ENCODE peak calls at places on chromosome 9, in eight cellular contexts. D, S, I, G, R, U, P and Y are unnamed samples.

GRCh38 chr9:22528485-22528884 is 81.9 kb downstream of the DMRTA1 start:
- DNase-seq in D (no peak), S (no peak), I (no peak), G (no peak), R (no peak), U (no peak), P (no peak), Y (no peak)

GRCh38 chr9:77793909-77794308 is 145.8 kb upstream of the GNA14 start:
- DNase-seq in D (no peak), S (no peak), I (no peak), G (no peak), R (no peak), U (no peak), P (no peak), Y (no peak)

GRCh38 chr9:124813496-124814177 is 36.7 kb downstream of the OLFML2A start:
- DNase-seq in D (no peak), S (no peak), I (no peak), G (no peak), R (no peak), U (no peak), P (no peak), Y (no peak)

GRCh38 chr9:136019041-136019680 is 58.0 kb upstream of the UBAC1 start:
- DNase-seq in D (no peak), S (no peak), I (no peak), G (no peak), R (no peak), U (peak), P (no peak), Y (no peak)

GRCh38 chr9:6014668-6015270 is 655 bp downstream of the RANBP6 start:
- DNase-seq in D (peak), S (no peak), I (no peak), G (no peak), R (no peak), U (no peak), P (no peak), Y (peak)

GRCh38 chr9:133561976-133562554 is 27.6 kb downstream of the ADAMTSL2 start:
- DNase-seq in D (no peak), S (no peak), I (no peak), G (no peak), R (no peak), U (no peak), P (no peak), Y (no peak)

GRCh38 chr9:89476546-89476945 is 21.4 kb downstream of the SEMA4D start:
- DNase-seq in D (no peak), S (no peak), I (no peak), G (no peak), R (no peak), U (peak), P (peak), Y (no peak)

GRCh38 chr9:137506274-137506673 is 43.9 kb downstream of the PNPLA7 start:
- DNase-seq in D (no peak), S (no peak), I (no peak), G (no peak), R (peak), U (peak), P (no peak), Y (no peak)

GRCh38 chr9:78592866-78593265 is 295.9 kb downstream of the PSAT1 start:
- DNase-seq in D (no peak), S (no peak), I (no peak), G (no peak), R (no peak), U (no peak), P (no peak), Y (no peak)

GRCh38 chr9:21828853-21829405 is 26.5 kb downstream of the MTAP start:
- DNase-seq in D (no peak), S (no peak), I (no peak), G (no peak), R (no peak), U (no peak), P (no peak), Y (no peak)

GRCh38 chr9:14278291-14278721 is 35.6 kb downstream of the NFIB start:
- DNase-seq in D (no peak), S (no peak), I (no peak), G (no peak), R (no peak), U (no peak), P (no peak), Y (no peak)

GRCh38 chr9:124261787-124262595 is 4.2 kb downstream of the NEK6 start:
- DNase-seq in D (no peak), S (no peak), I (no peak), G (no peak), R (no peak), U (no peak), P (no peak), Y (no peak)

GRCh38 chr9:101468116-101468515 is 32.5 kb upstream of the ALDOB start:
- DNase-seq in D (no peak), S (no peak), I (no peak), G (no peak), R (no peak), U (no peak), P (no peak), Y (no peak)

GRCh38 chr9:114007991-114008666 is 70.0 kb downstream of the AMBP start:
- DNase-seq in D (no peak), S (peak), I (peak), G (no peak), R (no peak), U (peak), P (peak), Y (no peak)

GRCh38 chr9:16879416-16879815 is 8.9 kb upstream of the BNC2 start:
- DNase-seq in D (peak), S (no peak), I (no peak), G (no peak), R (no peak), U (no peak), P (no peak), Y (no peak)

GRCh38 chr9:801399-802071 is 40.0 kb upstream of the DMRT1 start:
- DNase-seq in D (no peak), S (no peak), I (no peak), G (no peak), R (peak), U (no peak), P (peak), Y (no peak)

DNA sequence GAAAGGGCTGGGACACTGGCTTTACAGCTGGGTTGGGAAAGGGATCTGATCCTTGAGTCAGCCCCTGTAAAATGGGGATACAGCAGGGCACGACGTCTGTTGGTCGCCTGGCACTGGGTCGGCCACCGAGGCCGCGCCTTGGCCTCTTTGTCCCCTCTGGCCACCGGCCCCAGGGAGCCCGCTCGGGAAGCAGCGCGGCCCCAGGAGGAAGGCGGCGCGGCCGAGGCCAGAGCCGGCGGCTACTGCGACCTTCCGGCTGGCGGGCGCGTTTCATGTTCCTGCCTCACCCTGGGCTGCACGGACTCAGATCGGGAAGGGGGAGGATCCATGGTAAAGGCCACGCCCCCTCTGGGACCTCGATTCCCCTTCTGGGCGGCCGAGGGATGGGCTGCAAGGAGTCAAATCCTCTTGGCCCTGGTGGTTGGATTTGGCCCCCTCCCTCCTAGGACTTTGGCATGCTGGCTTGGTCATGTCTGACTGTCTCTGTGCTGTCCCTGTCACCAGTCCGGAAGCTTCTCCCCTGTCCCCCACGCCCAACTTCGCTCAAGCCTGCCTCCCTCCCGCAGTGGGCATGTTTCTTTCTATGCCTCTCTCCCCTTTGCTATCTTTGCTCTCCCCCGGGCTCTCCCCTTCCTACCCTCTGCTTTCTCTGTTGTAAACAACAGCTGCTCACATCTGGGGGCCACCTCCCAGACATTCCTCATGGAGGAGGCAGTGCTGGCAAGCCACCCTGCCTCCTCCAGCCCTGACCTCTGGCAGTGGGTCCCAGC is 25.8 kb downstream of the FPGS start:
- DNase-seq in D (peak), S (peak), I (peak), G (peak), R (peak), U (peak), P (peak), Y (peak)
- TF ChIP-seq POLR2A in D (no peak), S (peak), I (peak), G (no peak), R (peak), U (peak), P (peak), Y (no peak)

GRCh38 chr9:104144336-104144735 is 50.2 kb downstream of the SMC2 start:
- DNase-seq in D (no peak), S (no peak), I (no peak), G (no peak), R (no peak), U (no peak), P (no peak), Y (no peak)
- TF ChIP-seq POLR2A in D (no peak), S (no peak), I (no peak), G (no peak), R (no peak), U (no peak), P (no peak), Y (no peak)

DNA sequence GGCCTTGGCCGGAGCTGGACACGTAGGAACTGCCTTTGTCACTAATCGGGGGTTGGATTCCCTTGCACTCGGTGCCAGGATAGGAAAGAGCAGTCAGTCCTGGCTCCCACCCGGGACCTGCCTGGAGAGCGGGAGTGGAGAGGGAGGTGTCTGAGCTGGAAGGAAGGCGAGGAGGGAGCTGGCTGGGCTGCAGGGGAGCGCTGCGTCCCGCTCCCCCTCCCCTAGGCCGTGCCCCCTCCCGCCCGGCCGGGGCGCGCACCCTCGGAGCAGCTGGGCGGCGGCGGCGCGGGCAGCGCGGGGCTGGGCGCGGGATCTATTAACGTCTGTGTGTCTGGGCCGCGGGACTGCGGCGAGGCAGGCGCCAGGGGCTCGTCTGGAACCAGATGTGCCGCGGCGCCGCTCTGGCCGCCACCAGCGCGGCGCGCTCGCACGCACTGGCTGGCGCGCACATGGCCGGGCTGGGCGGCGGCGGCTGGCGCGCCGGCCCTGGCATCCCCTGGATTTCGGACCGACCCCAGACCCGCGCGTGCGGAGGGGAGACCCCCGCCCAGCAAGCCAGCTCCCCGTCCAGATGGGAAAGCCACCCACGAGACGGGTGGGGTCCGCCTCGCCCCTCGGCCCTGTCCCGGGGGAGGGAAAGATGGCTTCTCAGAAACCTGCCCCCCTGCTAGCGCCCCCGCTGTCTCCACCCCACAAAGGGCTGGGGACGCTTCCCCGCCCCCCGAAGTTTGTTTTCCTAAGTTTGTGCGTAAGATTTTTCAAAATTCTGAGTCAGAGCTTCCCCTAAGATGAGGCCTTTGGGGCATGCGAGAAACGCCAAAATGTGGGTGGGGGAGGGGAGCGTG is 31.9 kb downstream of the PRRX2 start:
- DNase-seq in D (no peak), S (no peak), I (peak), G (no peak), R (peak), U (peak), P (no peak), Y (no peak)
- TF ChIP-seq POLR2A in D (no peak), S (no peak), I (no peak), G (no peak), R (no peak), U (no peak), P (peak), Y (no peak)

DNA sequence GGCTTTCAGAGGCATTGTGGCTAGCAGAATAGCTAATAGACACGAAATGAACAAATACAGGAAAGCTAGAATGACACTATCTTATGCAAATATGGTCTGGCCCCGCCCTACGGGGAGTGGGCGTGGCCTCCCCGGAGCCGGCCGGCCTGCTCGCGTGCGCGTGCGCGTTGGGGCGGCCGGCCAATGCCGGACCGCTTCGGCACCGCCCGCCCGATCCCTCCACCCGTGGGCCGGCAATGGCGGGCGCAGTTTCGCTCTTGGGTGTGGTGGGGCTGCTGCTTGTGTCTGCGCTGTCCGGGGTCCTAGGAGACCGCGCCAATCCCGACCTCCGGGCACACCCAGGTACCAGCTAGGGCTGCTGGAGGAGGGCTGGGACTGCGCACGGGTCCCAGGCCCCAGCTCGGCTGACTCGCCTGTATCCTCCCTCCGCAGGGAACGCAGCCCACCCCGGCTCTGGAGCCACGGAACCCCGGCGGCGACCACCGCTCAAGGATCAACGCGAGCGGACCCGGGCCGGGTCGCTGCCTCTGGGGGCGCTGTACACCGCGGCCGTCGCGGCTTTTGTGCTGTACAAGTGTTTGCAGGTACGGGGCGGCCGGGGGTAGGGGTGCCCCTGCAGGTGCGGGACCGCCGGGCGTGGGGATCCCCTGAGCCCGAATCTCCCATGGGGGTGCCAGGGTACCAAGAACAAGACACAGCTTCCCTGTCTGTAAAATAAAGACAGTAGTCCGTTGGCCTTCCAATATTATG is at the start of gene CCDC107:
- DNase-seq in D (peak), S (no peak), I (peak), G (no peak), R (peak), U (peak), P (peak), Y (peak)
- TF ChIP-seq POLR2A in D (peak), S (peak), I (peak), G (peak), R (peak), U (peak), P (peak), Y (peak)

GRCh38 chr9:37752646-37753488 is 738 bp upstream of the TRMT10B start:
- DNase-seq in D (no peak), S (no peak), I (no peak), G (no peak), R (no peak), U (no peak), P (no peak), Y (peak)

GRCh38 chr9:37749129-37749528 is 4.5 kb upstream of the TRMT10B start:
- DNase-seq in D (no peak), S (no peak), I (no peak), G (no peak), R (no peak), U (no peak), P (no peak), Y (peak)

GRCh38 chr9:37758747-37759146 is 5.1 kb downstream of the TRMT10B start:
- DNase-seq in D (no peak), S (no peak), I (no peak), G (no peak), R (no peak), U (no peak), P (no peak), Y (no peak)

GRCh38 chr9:37751186-37751585 is 2.4 kb upstream of the TRMT10B start:
- DNase-seq in D (no peak), S (no peak), I (no peak), G (no peak), R (no peak), U (no peak), P (no peak), Y (no peak)

GRCh38 chr9:37753489-37754190 is at the start of gene TRMT10B:
- DNase-seq in D (peak), S (no peak), I (peak), G (no peak), R (peak), U (peak), P (no peak), Y (peak)
- TF ChIP-seq POLR2A in D (no peak), S (no peak), I (peak), G (no peak), R (peak), U (peak), P (no peak), Y (peak)

DNA sequence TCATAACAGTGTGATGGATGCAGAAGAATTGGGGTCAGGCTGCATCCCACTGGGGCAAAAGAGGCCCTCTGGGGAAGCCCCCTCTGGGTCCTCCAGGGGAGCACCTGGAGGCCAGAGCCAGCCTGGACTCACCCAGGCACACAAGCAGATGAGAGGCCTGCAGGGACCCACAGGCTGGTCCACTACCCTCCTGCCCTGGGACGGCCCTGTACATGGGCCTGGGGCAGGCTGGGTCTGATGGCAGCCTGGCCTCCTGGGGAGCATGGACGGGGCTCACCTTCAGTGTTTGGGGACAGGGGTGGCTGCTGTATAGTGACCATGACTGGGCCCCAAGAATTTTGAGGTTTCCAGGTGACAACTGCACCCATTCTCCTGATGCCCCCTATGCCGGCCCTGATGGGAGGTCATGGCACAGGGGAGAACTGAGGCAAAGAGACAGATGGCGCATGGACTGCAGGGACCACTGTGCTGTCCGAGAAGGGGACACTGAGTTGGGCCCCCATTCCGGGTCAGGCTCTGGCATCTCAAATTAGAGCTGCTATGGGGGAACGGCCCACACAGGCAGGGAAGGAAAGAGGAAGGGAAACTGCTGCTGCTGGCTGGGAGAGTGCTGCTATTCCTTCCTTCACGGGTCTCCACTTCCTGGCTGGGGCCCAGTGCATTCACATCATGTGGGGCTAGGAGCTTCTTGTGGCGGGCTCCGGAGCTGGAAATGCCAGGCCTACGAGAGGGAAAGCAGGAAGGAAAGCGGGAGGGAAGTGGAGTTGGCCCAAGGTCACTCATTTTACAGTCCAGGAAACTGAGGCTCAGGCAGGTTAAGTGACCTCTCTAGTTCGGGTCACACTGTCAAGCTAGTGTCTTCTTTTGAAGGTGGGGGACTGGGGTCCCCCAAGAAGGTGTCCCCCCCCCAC is 1.5 kb upstream of the CARD19 start:
- DNase-seq in D (peak), S (no peak), I (peak), G (no peak), R (peak), U (peak), P (no peak), Y (no peak)
- TF ChIP-seq POLR2A in D (no peak), S (no peak), I (no peak), G (no peak), R (no peak), U (no peak), P (no peak), Y (no peak)